ENCODE peak calls at places on chromosomes 4 and X, in eight cellular contexts. L is Panc1; Y is CD4-positive, CD25-positive, alpha-beta regulatory T cell; B is psoas muscle; I is dorsolateral prefrontal cortex; P is Peyer's patch; X is substantia nigra; N is hepatocyte. W is an unnamed sample.

GRCh38 chr4:8126523-8126922 is 32.1 kb downstream of the ABLIM2 start:
- DNase-seq in L (no peak), Y (no peak), B (peak), I (no peak), P (no peak), X (no peak), N (no peak), W (no peak)

GRCh38 chr4:160375746-160376452 is 1273.0 kb downstream of the RAPGEF2 start:
- DNase-seq in L (no peak), Y (no peak), B (no peak), I (no peak), P (no peak), X (no peak), N (peak), W (no peak)

GRCh38 chrX:118493653-118494297 is 1.8 kb upstream of the DOCK11 start:
- DNase-seq in L (no peak), Y (no peak), B (no peak), I (no peak), P (no peak), X (no peak), N (no peak), W (no peak)

GRCh38 chr4:69936566-69936965 is 5.7 kb downstream of the CSN1S1 start:
- DNase-seq in L (no peak), Y (no peak), B (no peak), I (no peak), P (no peak), X (no peak), N (no peak), W (no peak)

GRCh38 chr4:93199492-93199891 is 629.1 kb upstream of the ATOH1 start:
- DNase-seq in L (no peak), Y (no peak), B (no peak), I (no peak), P (no peak), X (no peak), N (peak), W (peak)

GRCh38 chrX:10111364-10112148 is 45.2 kb upstream of the CLCN4 start:
- DNase-seq in L (no peak), Y (peak), B (no peak), I (no peak), P (no peak), X (no peak), N (no peak), W (peak)

GRCh38 chr4:3414421-3415279 is 27.1 kb upstream of the HGFAC start:
- DNase-seq in L (no peak), Y (no peak), B (peak), I (peak), P (peak), X (no peak), N (no peak), W (no peak)

GRCh38 chr4:185838104-185838452 is 26.1 kb upstream of the SORBS2 start:
- DNase-seq in L (no peak), Y (no peak), B (no peak), I (no peak), P (no peak), X (no peak), N (no peak), W (peak)

GRCh38 chr4:61079427-61079826 is 120.7 kb upstream of the ADGRL3 start:
- DNase-seq in L (no peak), Y (no peak), B (no peak), I (no peak), P (no peak), X (no peak), N (no peak), W (no peak)

GRCh38 chr4:116839826-116840225 is 245.6 kb downstream of the TRAM1L1 start:
- DNase-seq in L (no peak), Y (no peak), B (no peak), I (no peak), P (no peak), X (no peak), N (no peak), W (no peak)

GRCh38 chr4:184416913-184417734 is 57.2 kb downstream of the IRF2 start:
- DNase-seq in L (no peak), Y (peak), B (no peak), I (no peak), P (no peak), X (no peak), N (no peak), W (peak)

GRCh38 chrX:153845195-153845594 is 14.9 kb upstream of the PDZD4 start:
- DNase-seq in L (no peak), Y (no peak), B (no peak), I (no peak), P (no peak), X (no peak), N (no peak), W (no peak)

GRCh38 chr4:39770969-39771724 is 73.2 kb downstream of the UBE2K start:
- DNase-seq in L (no peak), Y (no peak), B (no peak), I (no peak), P (no peak), X (no peak), N (no peak), W (no peak)

GRCh38 chrX:152155766-152156310 is 17.5 kb upstream of the MAGEA10 start:
- DNase-seq in L (no peak), Y (no peak), B (no peak), I (no peak), P (no peak), X (no peak), N (no peak), W (no peak)

GRCh38 chr4:105061136-105061696 is 85.5 kb upstream of the TET2 start:
- DNase-seq in L (no peak), Y (peak), B (no peak), I (no peak), P (no peak), X (no peak), N (no peak), W (peak)

GRCh38 chr4:2253160-2254084 is 8.5 kb downstream of the MXD4 start:
- DNase-seq in L (no peak), Y (no peak), B (peak), I (peak), P (peak), X (no peak), N (no peak), W (no peak)

GRCh38 chr4:152784490-152785195 is 4.9 kb downstream of the ARFIP1 start:
- DNase-seq in L (no peak), Y (no peak), B (no peak), I (no peak), P (no peak), X (no peak), N (peak), W (peak)

GRCh38 chr4:122854860-122855259 is 28.2 kb downstream of the FGF2 start:
- DNase-seq in L (no peak), Y (no peak), B (no peak), I (peak), P (no peak), X (peak), N (no peak), W (no peak)

GRCh38 chr4:158313566-158313965 is 103.3 kb downstream of the TMEM144 start:
- DNase-seq in L (no peak), Y (no peak), B (no peak), I (no peak), P (no peak), X (no peak), N (no peak), W (no peak)

GRCh38 chrX:48976086-48976485 is 4.4 kb upstream of the KCND1 start:
- DNase-seq in L (no peak), Y (no peak), B (no peak), I (no peak), P (no peak), X (no peak), N (no peak), W (no peak)

GRCh38 chrX:48974574-48974973 is 2.9 kb upstream of the KCND1 start:
- DNase-seq in L (no peak), Y (no peak), B (no peak), I (no peak), P (no peak), X (no peak), N (no peak), W (no peak)

GRCh38 chrX:48975041-48975440 is 3.4 kb upstream of the KCND1 start:
- DNase-seq in L (no peak), Y (no peak), B (no peak), I (no peak), P (no peak), X (no peak), N (no peak), W (no peak)

GRCh38 chrX:48974033-48974432 is 2.4 kb upstream of the KCND1 start:
- DNase-seq in L (no peak), Y (no peak), B (no peak), I (no peak), P (no peak), X (no peak), N (no peak), W (no peak)

GRCh38 chrX:48975541-48975940 is 3.9 kb upstream of the KCND1 start:
- DNase-seq in L (no peak), Y (no peak), B (no peak), I (no peak), P (no peak), X (no peak), N (no peak), W (no peak)
- H3K27ac ChIP-seq in L (no peak), Y (no peak), B (no peak), I (no peak), P (no peak), X (no peak), N (no peak), W (no peak)

GRCh38 chr4:53991821-53992220 is 72.6 kb downstream of the CHIC2 start:
- DNase-seq in L (no peak), Y (no peak), B (no peak), I (no peak), P (no peak), X (no peak), N (no peak), W (no peak)

GRCh38 chr4:53990641-53991040 is 73.8 kb downstream of the CHIC2 start:
- DNase-seq in L (no peak), Y (no peak), B (no peak), I (no peak), P (no peak), X (no peak), N (no peak), W (no peak)

GRCh38 chr4:53986062-53986461 is 78.3 kb downstream of the CHIC2 start:
- DNase-seq in L (no peak), Y (no peak), B (no peak), I (no peak), P (no peak), X (no peak), N (no peak), W (no peak)

GRCh38 chr4:53992785-53993184 is 71.6 kb downstream of the CHIC2 start:
- DNase-seq in L (no peak), Y (no peak), B (no peak), I (no peak), P (no peak), X (no peak), N (no peak), W (no peak)

DNA sequence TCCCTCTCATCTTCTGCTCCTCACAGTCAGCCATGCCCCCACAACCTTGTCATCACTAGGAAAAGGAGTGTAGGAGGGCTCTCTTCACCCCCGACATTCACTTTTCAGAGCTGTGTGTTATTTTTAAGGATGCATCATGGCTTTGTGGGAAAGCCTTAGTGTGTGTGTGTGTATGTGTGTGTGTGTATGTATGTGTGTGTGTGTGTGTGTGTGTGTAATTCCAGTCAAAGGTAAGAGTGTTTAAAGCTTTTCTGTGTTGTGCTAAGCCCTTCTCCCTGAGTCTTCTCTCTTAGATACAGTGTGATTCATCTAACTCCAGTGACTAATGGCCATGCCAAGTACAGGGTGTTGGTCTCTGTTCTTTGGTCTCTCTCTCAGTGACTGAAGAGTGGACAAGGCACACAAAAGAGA is 76.6 kb downstream of the CHIC2 start:
- DNase-seq in L (no peak), Y (no peak), B (no peak), I (no peak), P (no peak), X (no peak), N (peak), W (no peak)
- H3K27ac ChIP-seq in L (no peak), Y (no peak), B (no peak), I (no peak), P (no peak), X (no peak), N (no peak), W (no peak)

GRCh38 chr4:16894406-16894805 is 4.0 kb downstream of the LDB2 start:
- DNase-seq in L (no peak), Y (no peak), B (no peak), I (no peak), P (no peak), X (no peak), N (no peak), W (no peak)

GRCh38 chr4:16896871-16897270 is 1.6 kb downstream of the LDB2 start:
- DNase-seq in L (no peak), Y (no peak), B (no peak), I (no peak), P (no peak), X (no peak), N (peak), W (no peak)

GRCh38 chr4:16890651-16891050 is 7.8 kb downstream of the LDB2 start:
- DNase-seq in L (no peak), Y (peak), B (no peak), I (no peak), P (no peak), X (no peak), N (no peak), W (no peak)

GRCh38 chr4:16889945-16890344 is 8.5 kb downstream of the LDB2 start:
- DNase-seq in L (no peak), Y (no peak), B (no peak), I (no peak), P (no peak), X (no peak), N (no peak), W (no peak)

GRCh38 chr4:16893141-16893571 is 5.3 kb downstream of the LDB2 start:
- DNase-seq in L (no peak), Y (no peak), B (no peak), I (no peak), P (no peak), X (no peak), N (no peak), W (no peak)
- H3K27ac ChIP-seq in L (no peak), Y (no peak), B (peak), I (no peak), P (no peak), X (no peak), N (no peak), W (no peak)

GRCh38 chr4:164203476-164203875 is 550.5 kb upstream of the SMIM31 start:
- DNase-seq in L (no peak), Y (no peak), B (no peak), I (no peak), P (no peak), X (no peak), N (no peak), W (no peak)

GRCh38 chr4:164207460-164207859 is 546.5 kb upstream of the SMIM31 start:
- DNase-seq in L (no peak), Y (no peak), B (no peak), I (no peak), P (no peak), X (no peak), N (no peak), W (no peak)

GRCh38 chr4:164210377-164210776 is 543.6 kb upstream of the SMIM31 start:
- DNase-seq in L (no peak), Y (no peak), B (no peak), I (no peak), P (no peak), X (no peak), N (no peak), W (no peak)

GRCh38 chr4:164204434-164204833 is 549.5 kb upstream of the SMIM31 start:
- DNase-seq in L (peak), Y (no peak), B (no peak), I (no peak), P (no peak), X (no peak), N (peak), W (no peak)
- H3K27ac ChIP-seq in L (no peak), Y (no peak), B (no peak), I (no peak), P (no peak), X (no peak), N (no peak), W (no peak)

GRCh38 chrX:14872355-14872754 is 514 bp downstream of the FANCB start:
- DNase-seq in L (no peak), Y (peak), B (no peak), I (no peak), P (no peak), X (no peak), N (no peak), W (peak)

GRCh38 chrX:14875624-14876023 is 2.4 kb downstream of the MOSPD2 start:
- DNase-seq in L (no peak), Y (no peak), B (no peak), I (no peak), P (no peak), X (no peak), N (no peak), W (no peak)

GRCh38 chrX:14872851-14873675 is at the start of the genes FANCB and MOSPD2:
- DNase-seq in L (peak), Y (peak), B (peak), I (peak), P (peak), X (peak), N (peak), W (peak)

GRCh38 chrX:14871767-14872166 is 1.1 kb downstream of the FANCB start:
- DNase-seq in L (no peak), Y (no peak), B (no peak), I (no peak), P (no peak), X (no peak), N (no peak), W (no peak)

GRCh38 chrX:14873676-14874049 is 442 bp downstream of the MOSPD2 start:
- DNase-seq in L (no peak), Y (no peak), B (no peak), I (no peak), P (no peak), X (no peak), N (peak), W (no peak)
- H3K27ac ChIP-seq in L (peak), Y (peak), B (peak), I (peak), P (peak), X (peak), N (peak), W (peak)

DNA sequence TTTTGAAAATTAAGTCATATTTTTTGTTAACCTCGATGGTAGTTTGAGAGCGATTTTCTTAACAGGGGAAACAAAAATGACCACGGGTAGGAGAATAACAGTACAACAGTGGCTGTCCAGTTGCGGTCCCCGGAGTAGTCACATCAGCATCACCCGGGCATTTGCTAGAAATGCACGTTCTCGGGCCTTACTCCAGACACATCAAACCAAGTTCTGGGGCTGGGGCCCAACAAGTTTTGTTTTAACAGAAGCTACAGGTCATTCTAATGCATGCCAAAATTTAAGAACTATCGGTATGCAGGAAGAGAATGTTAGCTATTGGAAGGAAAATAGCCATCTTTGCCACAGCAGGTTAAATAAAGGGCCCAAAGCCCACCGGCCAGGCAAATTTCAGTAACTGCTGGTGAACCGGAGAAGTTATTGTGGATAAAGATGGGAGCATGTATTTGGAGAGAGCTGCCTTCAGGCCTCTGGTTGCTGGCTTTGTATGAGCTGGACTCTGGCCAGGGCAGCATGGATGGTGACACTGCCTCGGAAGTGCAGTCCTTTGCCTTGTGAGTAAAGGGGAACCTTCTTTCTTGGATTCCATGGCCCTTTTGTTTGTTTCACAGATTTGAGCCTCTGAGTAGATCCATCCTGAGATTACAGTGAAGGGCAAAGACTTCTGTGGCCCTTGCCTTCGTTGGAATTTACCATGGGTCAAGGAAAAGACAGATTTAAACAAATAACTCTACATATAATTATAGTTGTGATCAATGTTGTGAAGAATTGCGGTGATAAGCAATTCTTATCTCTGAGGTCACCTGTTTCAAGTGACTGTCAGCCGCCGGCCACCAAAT is 62.1 kb downstream of the TBC1D14 start:
- DNase-seq in L (no peak), Y (no peak), B (no peak), I (no peak), P (no peak), X (no peak), N (no peak), W (no peak)
- H3K27ac ChIP-seq in L (no peak), Y (no peak), B (peak), I (no peak), P (no peak), X (no peak), N (peak), W (no peak)

GRCh38 chr4:6688879-6689505 is 4.7 kb upstream of the S100P start:
- DNase-seq in L (no peak), Y (peak), B (no peak), I (peak), P (peak), X (no peak), N (peak), W (no peak)
- H3K27ac ChIP-seq in L (peak), Y (peak), B (no peak), I (no peak), P (peak), X (no peak), N (peak), W (no peak)

DNA sequence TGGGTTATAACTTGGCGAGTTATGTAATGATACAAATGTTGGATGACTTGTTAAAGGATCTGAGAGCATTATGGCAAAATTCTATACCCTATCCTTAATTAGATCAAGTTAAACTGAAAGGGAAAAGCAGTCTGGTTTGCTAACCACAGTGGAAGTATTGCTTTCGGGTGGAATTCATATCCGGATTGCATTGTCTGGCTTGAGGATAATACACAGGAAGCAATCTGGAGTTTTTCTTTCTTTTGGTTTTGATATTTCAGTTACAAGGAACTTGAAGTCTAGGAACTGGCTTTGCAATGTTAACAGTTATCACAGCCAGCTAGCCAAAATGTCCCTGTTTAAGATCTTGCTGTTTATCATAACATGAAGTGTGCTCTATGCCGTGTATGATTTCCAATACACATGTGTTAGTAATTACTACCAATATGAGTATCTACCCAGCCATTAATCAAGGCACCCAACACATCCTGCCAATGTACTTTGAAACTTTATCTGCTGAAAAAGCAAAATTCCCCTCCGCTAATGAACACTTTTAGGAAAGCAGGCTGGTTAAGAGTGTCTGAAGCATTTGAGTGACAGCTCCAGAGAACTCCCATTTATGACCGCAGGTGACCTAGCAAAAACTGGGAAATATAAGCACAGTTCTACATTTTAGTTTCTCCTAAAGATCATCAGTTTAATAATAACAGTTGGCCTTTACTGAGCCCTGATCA is 146.4 kb downstream of the PALLD start:
- DNase-seq in L (no peak), Y (no peak), B (no peak), I (no peak), P (no peak), X (no peak), N (no peak), W (no peak)
- H3K27ac ChIP-seq in L (no peak), Y (no peak), B (peak), I (no peak), P (no peak), X (no peak), N (peak), W (no peak)

GRCh38 chrX:100658936-100659335 is 14.9 kb downstream of the SRPX2 start:
- DNase-seq in L (no peak), Y (no peak), B (no peak), I (no peak), P (no peak), X (no peak), N (no peak), W (no peak)
- H3K27ac ChIP-seq in L (no peak), Y (no peak), B (no peak), I (no peak), P (no peak), X (no peak), N (peak), W (no peak)

DNA sequence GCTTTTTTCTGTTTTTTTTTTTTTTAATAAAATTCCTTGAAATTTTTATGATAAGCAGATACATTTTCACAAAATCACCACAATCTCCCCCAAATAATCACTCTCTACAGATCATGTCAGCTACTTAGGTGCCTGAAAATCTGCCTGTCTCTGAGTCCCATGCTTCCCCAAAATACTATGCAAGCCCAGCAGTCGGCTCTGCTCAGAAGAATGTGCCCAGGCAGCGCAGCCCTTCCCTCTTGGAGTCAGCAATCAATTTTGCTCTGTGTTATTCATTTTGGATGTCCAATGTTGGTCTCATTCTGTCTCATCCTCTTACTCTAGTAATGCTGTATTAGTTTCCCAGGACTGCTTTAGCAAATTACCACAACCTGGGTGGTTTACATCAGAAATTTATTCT is 24.9 kb upstream of the C1QTNF7 start:
- DNase-seq in L (no peak), Y (no peak), B (no peak), I (no peak), P (no peak), X (no peak), N (no peak), W (no peak)
- H3K27ac ChIP-seq in L (no peak), Y (no peak), B (no peak), I (no peak), P (no peak), X (no peak), N (no peak), W (no peak)

W was measured in OCI-LY7.